ENCODE peak calls at places on chromosome 9, in eight cellular contexts. One of them, this sample, is unnamed.
A peak's percentile ranks its signal among the peaks of the same experiment; 100 is the strongest.

GRCh38 chr9:126953089-126953809 is 38.7 kb downstream of the RALGPS1 start:
- DNase-seq in stimulated activated CD8-positive, alpha-beta memory T cell treated with anti-CD3 and anti-CD28 coated beads, Interleukin-15, amount 100 ng/mL, for 4 hours: no peak
- DNase-seq in AG20443: peak; percentile 47
- DNase-seq in HS-5: no peak
- DNase-seq in MM.1S: no peak
- DNase-seq in astrocyte: peak; percentile 62
- DNase-seq in GM04504: no peak
- DNase-seq in AG04450: peak; percentile 78
- DNase-seq in this sample: peak; percentile 41

GRCh38 chr9:108056805-108057386 is 567.3 kb upstream of the KLF4 start:
- DNase-seq in AG04450: no peak
- DNase-seq in stimulated activated CD8-positive, alpha-beta memory T cell treated with anti-CD3 and anti-CD28 coated beads, Interleukin-15, amount 100 ng/mL, for 4 hours: no peak
- DNase-seq in GM04504: peak; percentile 55
- DNase-seq in astrocyte: peak; percentile 87
- DNase-seq in MM.1S: no peak
- DNase-seq in AG20443: peak; percentile 42
- DNase-seq in HS-5: peak; percentile 75
- DNase-seq in this sample: peak; percentile 57

GRCh38 chr9:2126331-2126789 is 111.2 kb downstream of the SMARCA2 start:
- DNase-seq in GM04504: no peak
- DNase-seq in stimulated activated CD8-positive, alpha-beta memory T cell treated with anti-CD3 and anti-CD28 coated beads, Interleukin-15, amount 100 ng/mL, for 4 hours: no peak
- DNase-seq in AG04450: no peak
- DNase-seq in HS-5: no peak
- DNase-seq in astrocyte: peak; percentile 27
- DNase-seq in MM.1S: no peak
- DNase-seq in AG20443: peak; percentile 24
- DNase-seq in this sample: peak; percentile 38

GRCh38 chr9:130426883-130427282 is 17.9 kb upstream of the ASS1 start:
- DNase-seq in MM.1S: no peak
- DNase-seq in AG20443: peak; percentile 88
- DNase-seq in GM04504: peak; percentile 76
- DNase-seq in astrocyte: peak; percentile 42
- DNase-seq in HS-5: peak; percentile 87
- DNase-seq in stimulated activated CD8-positive, alpha-beta memory T cell treated with anti-CD3 and anti-CD28 coated beads, Interleukin-15, amount 100 ng/mL, for 4 hours: no peak
- DNase-seq in AG04450: no peak
- DNase-seq in this sample: peak; percentile 75

GRCh38 chr9:131476777-131477345 is 25.9 kb upstream of the POMT1 start:
- DNase-seq in MM.1S: no peak
- DNase-seq in HS-5: no peak
- DNase-seq in astrocyte: no peak
- DNase-seq in AG04450: no peak
- DNase-seq in stimulated activated CD8-positive, alpha-beta memory T cell treated with anti-CD3 and anti-CD28 coated beads, Interleukin-15, amount 100 ng/mL, for 4 hours: no peak
- DNase-seq in GM04504: no peak
- DNase-seq in AG20443: no peak
- DNase-seq in this sample: no peak

GRCh38 chr9:22120595-22120994 is 111.5 kb upstream of the CDKN2B start:
- DNase-seq in stimulated activated CD8-positive, alpha-beta memory T cell treated with anti-CD3 and anti-CD28 coated beads, Interleukin-15, amount 100 ng/mL, for 4 hours: no peak
- DNase-seq in HS-5: no peak
- DNase-seq in AG04450: no peak
- DNase-seq in GM04504: no peak
- DNase-seq in astrocyte: no peak
- DNase-seq in MM.1S: no peak
- DNase-seq in AG20443: no peak
- DNase-seq in this sample: no peak

GRCh38 chr9:134989206-134990065 is 71.7 kb upstream of the FCN1 start:
- DNase-seq in MM.1S: no peak
- DNase-seq in AG20443: no peak
- DNase-seq in HS-5: no peak
- DNase-seq in astrocyte: no peak
- DNase-seq in GM04504: no peak
- DNase-seq in AG04450: no peak
- DNase-seq in stimulated activated CD8-positive, alpha-beta memory T cell treated with anti-CD3 and anti-CD28 coated beads, Interleukin-15, amount 100 ng/mL, for 4 hours: no peak
- DNase-seq in this sample: no peak

GRCh38 chr9:121612511-121612998 is 38.9 kb upstream of the DAB2IP start:
- DNase-seq in AG20443: no peak
- DNase-seq in AG04450: no peak
- DNase-seq in astrocyte: no peak
- DNase-seq in MM.1S: no peak
- DNase-seq in GM04504: no peak
- DNase-seq in stimulated activated CD8-positive, alpha-beta memory T cell treated with anti-CD3 and anti-CD28 coated beads, Interleukin-15, amount 100 ng/mL, for 4 hours: no peak
- DNase-seq in HS-5: no peak
- DNase-seq in this sample: no peak

GRCh38 chr9:99357575-99357974 is 135.5 kb downstream of the SEC61B start:
- DNase-seq in MM.1S: no peak
- DNase-seq in astrocyte: no peak
- DNase-seq in HS-5: no peak
- DNase-seq in GM04504: no peak
- DNase-seq in AG20443: peak; percentile 61
- DNase-seq in AG04450: no peak
- DNase-seq in stimulated activated CD8-positive, alpha-beta memory T cell treated with anti-CD3 and anti-CD28 coated beads, Interleukin-15, amount 100 ng/mL, for 4 hours: no peak
- DNase-seq in this sample: peak; percentile 44

GRCh38 chr9:105475302-105475701 is 27.5 kb downstream of the FSD1L start:
- DNase-seq in MM.1S: no peak
- DNase-seq in AG20443: peak; percentile 15
- DNase-seq in HS-5: no peak
- DNase-seq in stimulated activated CD8-positive, alpha-beta memory T cell treated with anti-CD3 and anti-CD28 coated beads, Interleukin-15, amount 100 ng/mL, for 4 hours: no peak
- DNase-seq in astrocyte: peak; percentile 57
- DNase-seq in GM04504: no peak
- DNase-seq in AG04450: no peak
- DNase-seq in this sample: peak; percentile 35

This sample was measured in GM03348.